ENCODE peak calls at places on chromosomes 7 and 10, in nine cellular contexts. B, Q, C, N, W, E, D, Y and P are unnamed samples.

GRCh38 chr10:68192113-68192512 is 39.8 kb downstream of the ATOH7 start:
- DNase-seq in B (no peak), Q (no peak), C (no peak), N (no peak), W (no peak), E (no peak), D (no peak), Y (no peak), P (no peak)

GRCh38 chr10:129727071-129727470 is 237.0 kb downstream of the EBF3 start:
- DNase-seq in B (no peak), Q (no peak), C (no peak), N (no peak), W (no peak), E (no peak), D (no peak), Y (no peak), P (no peak)

GRCh38 chr7:16462618-16463017 is 2.9 kb downstream of the SOSTDC1 start:
- DNase-seq in B (no peak), Q (no peak), C (no peak), N (no peak), W (no peak), E (peak; percentile 30), D (no peak), Y (no peak), P (no peak)

GRCh38 chr10:12533151-12533550 is 183.8 kb downstream of the CAMK1D start:
- DNase-seq in B (no peak), Q (no peak), C (no peak), N (no peak), W (no peak), E (no peak), D (no peak), Y (no peak), P (no peak)

GRCh38 chr10:49749556-49750491 is 12.3 kb downstream of the OGDHL start:
- DNase-seq in B (no peak), Q (no peak), C (peak; percentile 64), N (no peak), W (no peak), E (peak; percentile 15), D (no peak), Y (no peak), P (no peak)

GRCh38 chr7:153566324-153566723 is 485.9 kb upstream of the DPP6 start:
- DNase-seq in B (no peak), Q (no peak), C (no peak), N (no peak), W (no peak), E (no peak), D (no peak), Y (no peak), P (no peak)

GRCh38 chr10:75408911-75409885 is 7.6 kb upstream of the ZNF503 start:
- DNase-seq in B (no peak), Q (peak; percentile 78), C (peak; percentile 88), N (peak; percentile 63), W (peak; percentile 85), E (peak; percentile 79), D (no peak), Y (peak; percentile 83), P (peak; percentile 52)

GRCh38 chr7:133512560-133512959 is 259.7 kb downstream of the EXOC4 start:
- DNase-seq in B (no peak), Q (no peak), C (no peak), N (no peak), W (no peak), E (no peak), D (no peak), Y (no peak), P (no peak)

GRCh38 chr7:149449897-149450296 is 11.0 kb downstream of the ZNF777 start:
- DNase-seq in B (no peak), Q (no peak), C (peak; percentile 35), N (no peak), W (no peak), E (no peak), D (no peak), Y (no peak), P (no peak)

GRCh38 chr10:7410800-7411670 is at the start of gene SFMBT2:
- DNase-seq in B (no peak), Q (peak; percentile 70), C (peak; percentile 91), N (peak; percentile 91), W (peak; percentile 58), E (peak; percentile 45), D (no peak), Y (peak; percentile 62), P (peak; percentile 58)

GRCh38 chr7:2553108-2553507 is 2.2 kb downstream of the BRAT1 start:
- DNase-seq in B (no peak), Q (no peak), C (no peak), N (no peak), W (no peak), E (no peak), D (no peak), Y (no peak), P (no peak)

GRCh38 chr7:120717166-120717565 is 140.8 kb downstream of the TSPAN12 start:
- DNase-seq in B (no peak), Q (no peak), C (no peak), N (no peak), W (no peak), E (no peak), D (no peak), Y (no peak), P (no peak)

GRCh38 chr10:124708246-124708779 is 35.9 kb downstream of the FAM53B start:
- DNase-seq in B (no peak), Q (no peak), C (peak; percentile 54), N (no peak), W (no peak), E (no peak), D (no peak), Y (no peak), P (no peak)

DNA sequence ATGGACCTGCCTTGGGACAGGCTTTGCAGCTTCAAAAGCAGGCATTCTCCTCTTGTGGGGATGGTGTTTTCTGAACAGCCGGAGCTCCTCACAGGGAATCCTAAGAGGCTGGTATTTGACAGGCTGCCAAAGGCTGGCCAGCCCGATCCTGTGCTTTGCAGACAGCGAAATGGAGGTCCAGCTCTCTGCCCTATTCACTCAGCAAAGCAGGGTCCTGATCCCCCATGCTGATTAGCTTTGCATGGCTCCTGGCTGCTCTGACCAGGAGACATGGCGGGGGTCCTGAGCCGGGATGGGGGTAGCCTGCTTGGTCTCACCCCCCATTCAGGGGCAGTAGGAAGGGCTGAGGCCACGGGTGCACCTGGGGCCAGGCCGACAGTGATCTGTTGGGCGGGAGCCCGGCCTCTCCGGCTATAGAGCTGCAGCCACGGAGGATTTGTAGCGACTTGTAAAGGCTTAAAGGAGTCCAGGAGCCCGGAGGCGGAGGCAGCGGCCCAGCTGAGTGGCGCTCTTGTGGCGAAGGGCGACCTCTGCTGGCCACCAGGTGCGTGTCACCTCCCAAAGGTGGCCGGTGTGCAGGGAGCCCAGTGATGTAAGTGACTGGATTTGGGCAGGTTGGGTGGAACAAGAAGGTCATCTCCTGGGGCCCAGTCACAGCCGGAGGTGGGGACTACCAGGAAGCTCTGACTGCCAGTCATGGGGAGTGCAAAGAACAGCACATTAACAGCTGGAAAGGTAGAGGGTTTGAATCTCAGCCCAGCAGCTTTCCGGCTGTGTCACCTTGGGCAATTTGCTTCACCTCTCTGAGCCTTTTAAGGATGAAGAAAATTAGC is 126.5 kb downstream of the ZMIZ1 start:
- DNase-seq in B (no peak), Q (peak; percentile 91), C (peak; percentile 96), N (peak; percentile 92), W (peak; percentile 90), E (peak; percentile 91), D (peak; percentile 37), Y (peak; percentile 82), P (peak; percentile 94)
- H3K4me1 ChIP-seq in B (no peaks in the 10 kb centered on the region), Q (peaks cover 9% of the 10 kb centered on the region), C (peaks cover 73% of the 10 kb centered on the region), N (no peaks in the 10 kb centered on the region), W (peaks cover 28% of the 10 kb centered on the region), E (peaks cover 3% of the 10 kb centered on the region), D (peaks cover 60% of the 10 kb centered on the region), Y (peaks cover 12% of the 10 kb centered on the region), P (peaks cover 45% of the 10 kb centered on the region)

DNA sequence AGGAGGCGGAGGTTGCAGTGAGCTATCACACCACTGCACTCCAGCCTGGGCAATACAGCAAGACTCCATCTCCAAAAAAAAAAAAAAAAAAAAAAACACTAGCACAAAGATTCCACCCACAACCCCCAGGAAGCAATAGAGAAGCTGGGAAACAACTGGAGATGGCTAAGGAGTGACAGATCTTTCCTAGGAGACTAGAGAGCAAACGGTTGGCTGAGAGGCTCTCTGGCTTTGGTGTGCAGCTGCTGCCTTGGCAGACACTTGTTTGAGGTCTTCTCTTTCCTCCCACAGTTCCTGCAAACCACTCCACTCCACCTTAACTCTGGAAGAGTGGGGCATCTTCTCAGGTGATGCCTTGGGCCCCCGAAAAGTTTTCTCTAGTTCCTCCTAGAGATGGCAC is 78.5 kb upstream of the LANCL2 start:
- DNase-seq in B (no peak), Q (no peak), C (no peak), N (no peak), W (no peak), E (no peak), D (no peak), Y (no peak), P (no peak)
- H3K4me1 ChIP-seq in B (no peaks in the 10 kb centered on the region), Q (no peaks in the 10 kb centered on the region), C (no peaks in the 10 kb centered on the region), N (no peaks in the 10 kb centered on the region), W (no peaks in the 10 kb centered on the region), E (no peaks in the 10 kb centered on the region), D (no peaks in the 10 kb centered on the region), Y (no peaks in the 10 kb centered on the region), P (no peaks in the 10 kb centered on the region)

GRCh38 chr10:79406683-79407396 is 38.6 kb downstream of the ZCCHC24 start:
- DNase-seq in B (no peak), Q (no peak), C (peak; percentile 54), N (no peak), W (peak; percentile 7), E (no peak), D (no peak), Y (peak; percentile 30), P (no peak)
- H3K4me1 ChIP-seq in B (no peaks in the 10 kb centered on the region), Q (no peaks in the 10 kb centered on the region), C (peaks cover 83% of the 10 kb centered on the region), N (peaks cover 12% of the 10 kb centered on the region), W (peaks cover 34% of the 10 kb centered on the region), E (peaks cover 6% of the 10 kb centered on the region), D (no peaks in the 10 kb centered on the region), Y (peaks cover 51% of the 10 kb centered on the region), P (peaks cover 69% of the 10 kb centered on the region)

DNA sequence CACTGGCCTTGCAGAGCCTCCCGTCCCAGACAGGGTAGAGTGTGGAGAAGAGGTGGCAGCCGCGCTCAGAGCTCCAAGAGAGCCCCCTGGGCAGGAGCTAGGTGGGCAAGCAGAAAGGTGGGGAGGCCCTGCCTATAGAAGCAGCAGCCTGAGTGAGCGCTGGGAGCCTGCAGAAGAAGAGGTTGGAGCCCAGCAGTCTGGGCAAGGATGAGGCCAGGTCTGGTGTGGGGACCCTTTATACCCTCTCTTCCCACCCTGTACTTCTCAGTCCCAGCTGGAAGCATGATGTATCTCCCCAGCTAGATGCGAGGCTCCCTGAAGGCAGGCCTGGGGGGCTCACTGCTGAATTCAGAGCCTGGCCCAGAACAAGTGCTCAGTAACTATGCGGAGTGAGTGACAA is 44.5 kb upstream of the ZMIZ1 start:
- DNase-seq in B (no peak), Q (no peak), C (peak; percentile 57), N (no peak), W (no peak), E (no peak), D (no peak), Y (peak; percentile 21), P (no peak)
- H3K4me1 ChIP-seq in B (peaks cover 14% of the 10 kb centered on the region), Q (peaks cover 5% of the 10 kb centered on the region), C (peaks cover 24% of the 10 kb centered on the region), N (peaks cover 3% of the 10 kb centered on the region), W (peaks cover 49% of the 10 kb centered on the region), E (no peaks in the 10 kb centered on the region), D (peaks cover 61% of the 10 kb centered on the region), Y (no peaks in the 10 kb centered on the region), P (peaks cover 5% of the 10 kb centered on the region)